ENCODE peak calls at places on chromosome 10, in eight cellular contexts. One of them, this sample, is unnamed.

GRCh38 chr10:100346351-100346764 is 675 bp upstream of the SCD start:
- DNase-seq in CD8-positive, alpha-beta memory T cell: peak; percentile 73
- DNase-seq in left ventricle myocardium inferior: peak; percentile 42
- DNase-seq in colonic mucosa: peak; percentile 79
- DNase-seq in sigmoid colon: peak; percentile 75
- DNase-seq in neuronal stem cell: peak; percentile 88
- DNase-seq in tibial artery: peak; percentile 48
- DNase-seq in GM23338: peak; percentile 89
- DNase-seq in this sample: peak; percentile 29

GRCh38 chr10:100319736-100320135 is 10.3 kb downstream of the PKD2L1 start:
- DNase-seq in colonic mucosa: no peak
- DNase-seq in left ventricle myocardium inferior: no peak
- DNase-seq in sigmoid colon: no peak
- DNase-seq in neuronal stem cell: no peak
- DNase-seq in CD8-positive, alpha-beta memory T cell: no peak
- DNase-seq in GM23338: no peak
- DNase-seq in tibial artery: no peak
- DNase-seq in this sample: no peak

GRCh38 chr10:91974960-91975359 is 51.4 kb downstream of the BTAF1 start:
- DNase-seq in left ventricle myocardium inferior: no peak
- DNase-seq in GM23338: no peak
- DNase-seq in CD8-positive, alpha-beta memory T cell: no peak
- DNase-seq in sigmoid colon: no peak
- DNase-seq in tibial artery: no peak
- DNase-seq in colonic mucosa: no peak
- DNase-seq in neuronal stem cell: no peak
- DNase-seq in this sample: no peak

GRCh38 chr10:69466158-69466490 is 14.9 kb downstream of the TSPAN15 start:
- DNase-seq in tibial artery: no peak
- DNase-seq in sigmoid colon: no peak
- DNase-seq in CD8-positive, alpha-beta memory T cell: no peak
- DNase-seq in GM23338: no peak
- DNase-seq in colonic mucosa: no peak
- DNase-seq in neuronal stem cell: no peak
- DNase-seq in left ventricle myocardium inferior: no peak
- DNase-seq in this sample: no peak

GRCh38 chr10:86666538-86666937 is 1.8 kb upstream of the LDB3 start:
- DNase-seq in GM23338: no peak
- DNase-seq in CD8-positive, alpha-beta memory T cell: no peak
- DNase-seq in colonic mucosa: no peak
- DNase-seq in neuronal stem cell: no peak
- DNase-seq in sigmoid colon: no peak
- DNase-seq in left ventricle myocardium inferior: peak; percentile 76
- DNase-seq in tibial artery: no peak
- DNase-seq in this sample: no peak

GRCh38 chr10:816958-817357 is 114.5 kb downstream of the LARP4B start:
- DNase-seq in CD8-positive, alpha-beta memory T cell: no peak
- DNase-seq in GM23338: no peak
- DNase-seq in tibial artery: no peak
- DNase-seq in neuronal stem cell: no peak
- DNase-seq in sigmoid colon: no peak
- DNase-seq in left ventricle myocardium inferior: peak; percentile 47
- DNase-seq in colonic mucosa: no peak
- DNase-seq in this sample: peak; percentile 54

GRCh38 chr10:27252267-27253000 is 11.8 kb upstream of the ACBD5 start:
- DNase-seq in neuronal stem cell: no peak
- DNase-seq in sigmoid colon: no peak
- DNase-seq in colonic mucosa: peak; percentile 85
- DNase-seq in GM23338: peak; percentile 86
- DNase-seq in tibial artery: peak; percentile 54
- DNase-seq in left ventricle myocardium inferior: peak; percentile 70
- DNase-seq in CD8-positive, alpha-beta memory T cell: peak; percentile 86
- DNase-seq in this sample: peak; percentile 80

GRCh38 chr10:28661035-28661434 is 16.3 kb upstream of the BAMBI start:
- DNase-seq in CD8-positive, alpha-beta memory T cell: no peak
- DNase-seq in GM23338: no peak
- DNase-seq in tibial artery: peak; percentile 29
- DNase-seq in colonic mucosa: no peak
- DNase-seq in sigmoid colon: no peak
- DNase-seq in left ventricle myocardium inferior: no peak
- DNase-seq in neuronal stem cell: no peak
- DNase-seq in this sample: no peak

GRCh38 chr10:80320377-80320776 is 30.9 kb upstream of the MAT1A start:
- DNase-seq in sigmoid colon: no peak
- DNase-seq in neuronal stem cell: no peak
- DNase-seq in colonic mucosa: no peak
- DNase-seq in CD8-positive, alpha-beta memory T cell: no peak
- DNase-seq in left ventricle myocardium inferior: no peak
- DNase-seq in tibial artery: no peak
- DNase-seq in GM23338: no peak
- DNase-seq in this sample: no peak

GRCh38 chr10:113454341-113455061 is 98.4 kb upstream of the HABP2 start:
- DNase-seq in CD8-positive, alpha-beta memory T cell: no peak
- DNase-seq in GM23338: peak; percentile 89
- DNase-seq in left ventricle myocardium inferior: peak; percentile 33
- DNase-seq in colonic mucosa: peak; percentile 71
- DNase-seq in tibial artery: peak; percentile 43
- DNase-seq in sigmoid colon: peak; percentile 69
- DNase-seq in neuronal stem cell: peak; percentile 38
- DNase-seq in this sample: peak; percentile 76

GRCh38 chr10:54010337-54010736 is 790.7 kb downstream of the PCDH15 start:
- DNase-seq in GM23338: no peak
- DNase-seq in CD8-positive, alpha-beta memory T cell: no peak
- DNase-seq in tibial artery: no peak
- DNase-seq in colonic mucosa: no peak
- DNase-seq in neuronal stem cell: no peak
- DNase-seq in sigmoid colon: no peak
- DNase-seq in left ventricle myocardium inferior: no peak
- DNase-seq in this sample: no peak

GRCh38 chr10:110326351-110327032 is 21.8 kb upstream of the SMNDC1 start:
- DNase-seq in neuronal stem cell: no peak
- DNase-seq in sigmoid colon: no peak
- DNase-seq in tibial artery: no peak
- DNase-seq in left ventricle myocardium inferior: no peak
- DNase-seq in CD8-positive, alpha-beta memory T cell: no peak
- DNase-seq in colonic mucosa: no peak
- DNase-seq in GM23338: no peak
- DNase-seq in this sample: no peak

GRCh38 chr10:64116731-64117130 is 595.5 kb downstream of the REEP3 start:
- DNase-seq in left ventricle myocardium inferior: no peak
- DNase-seq in sigmoid colon: no peak
- DNase-seq in colonic mucosa: no peak
- DNase-seq in GM23338: peak; percentile 58
- DNase-seq in CD8-positive, alpha-beta memory T cell: no peak
- DNase-seq in tibial artery: no peak
- DNase-seq in neuronal stem cell: no peak
- DNase-seq in this sample: no peak

GRCh38 chr10:121974535-121975294 is at the start of gene NSMCE4A:
- DNase-seq in tibial artery: peak; percentile 62
- DNase-seq in sigmoid colon: peak; percentile 89
- DNase-seq in colonic mucosa: peak; percentile 77
- DNase-seq in left ventricle myocardium inferior: peak; percentile 81
- DNase-seq in CD8-positive, alpha-beta memory T cell: peak; percentile 74
- DNase-seq in neuronal stem cell: peak; percentile 65
- DNase-seq in GM23338: peak; percentile 91
- DNase-seq in this sample: peak; percentile 79

GRCh38 chr10:5659702-5660528 is 6.5 kb downstream of the ASB13 start:
- DNase-seq in left ventricle myocardium inferior: no peak
- DNase-seq in GM23338: peak; percentile 20
- DNase-seq in CD8-positive, alpha-beta memory T cell: no peak
- DNase-seq in colonic mucosa: peak; percentile 70
- DNase-seq in sigmoid colon: no peak
- DNase-seq in tibial artery: peak; percentile 66
- DNase-seq in neuronal stem cell: no peak
- DNase-seq in this sample: no peak

GRCh38 chr10:28179490-28180099 is 123.3 kb downstream of the MPP7 start:
- DNase-seq in CD8-positive, alpha-beta memory T cell: no peak
- DNase-seq in neuronal stem cell: peak; percentile 50
- DNase-seq in tibial artery: no peak
- DNase-seq in sigmoid colon: no peak
- DNase-seq in GM23338: peak; percentile 80
- DNase-seq in left ventricle myocardium inferior: no peak
- DNase-seq in colonic mucosa: peak; percentile 38
- DNase-seq in this sample: no peak

GRCh38 chr10:129865413-129865812 is 98.7 kb downstream of the EBF3 start:
- DNase-seq in colonic mucosa: no peak
- DNase-seq in GM23338: no peak
- DNase-seq in CD8-positive, alpha-beta memory T cell: peak; percentile 41
- DNase-seq in tibial artery: no peak
- DNase-seq in left ventricle myocardium inferior: no peak
- DNase-seq in neuronal stem cell: no peak
- DNase-seq in sigmoid colon: peak; percentile 50
- DNase-seq in this sample: no peak

GRCh38 chr10:132679640-132680039 is 106.3 kb downstream of the NKX6-2 start:
- DNase-seq in GM23338: no peak
- DNase-seq in left ventricle myocardium inferior: no peak
- DNase-seq in tibial artery: no peak
- DNase-seq in colonic mucosa: no peak
- DNase-seq in sigmoid colon: peak; percentile 12
- DNase-seq in CD8-positive, alpha-beta memory T cell: no peak
- DNase-seq in neuronal stem cell: no peak
- DNase-seq in this sample: no peak

GRCh38 chr10:124736491-124737136 is 7.6 kb downstream of the FAM53B start:
- DNase-seq in colonic mucosa: peak; percentile 91
- DNase-seq in neuronal stem cell: no peak
- DNase-seq in sigmoid colon: peak; percentile 95
- DNase-seq in tibial artery: no peak
- DNase-seq in GM23338: no peak
- DNase-seq in left ventricle myocardium inferior: peak; percentile 88
- DNase-seq in CD8-positive, alpha-beta memory T cell: no peak
- DNase-seq in this sample: peak; percentile 97

GRCh38 chr10:118568327-118568848 is 27.1 kb downstream of the PRLHR start:
- DNase-seq in colonic mucosa: peak; percentile 62
- DNase-seq in sigmoid colon: no peak
- DNase-seq in neuronal stem cell: peak; percentile 71
- DNase-seq in left ventricle myocardium inferior: no peak
- DNase-seq in GM23338: peak; percentile 81
- DNase-seq in CD8-positive, alpha-beta memory T cell: peak; percentile 59
- DNase-seq in tibial artery: no peak
- DNase-seq in this sample: peak; percentile 22

GRCh38 chr10:131400518-131400917 is 89.0 kb upstream of the TCERG1L start:
- DNase-seq in GM23338: no peak
- DNase-seq in colonic mucosa: no peak
- DNase-seq in neuronal stem cell: no peak
- DNase-seq in tibial artery: no peak
- DNase-seq in sigmoid colon: no peak
- DNase-seq in CD8-positive, alpha-beta memory T cell: no peak
- DNase-seq in left ventricle myocardium inferior: no peak
- DNase-seq in this sample: no peak

GRCh38 chr10:11950325-11951018 is 92.1 kb downstream of the UPF2 start:
- DNase-seq in tibial artery: no peak
- DNase-seq in CD8-positive, alpha-beta memory T cell: no peak
- DNase-seq in sigmoid colon: no peak
- DNase-seq in neuronal stem cell: no peak
- DNase-seq in GM23338: no peak
- DNase-seq in left ventricle myocardium inferior: no peak
- DNase-seq in colonic mucosa: no peak
- DNase-seq in this sample: no peak
- H3K4me1 ChIP-seq in tibial artery: no peaks in the 10 kb centered on the region
- H3K4me1 ChIP-seq in CD8-positive, alpha-beta memory T cell: no peaks in the 10 kb centered on the region
- H3K4me1 ChIP-seq in sigmoid colon: no peaks in the 10 kb centered on the region
- H3K4me1 ChIP-seq in neuronal stem cell: peaks cover 2% of the 10 kb centered on the region
- H3K4me1 ChIP-seq in GM23338: peaks cover 4% of the 10 kb centered on the region
- H3K4me1 ChIP-seq in left ventricle myocardium inferior: peaks cover 9% of the 10 kb centered on the region
- H3K4me1 ChIP-seq in colonic mucosa: no peaks in the 10 kb centered on the region
- H3K4me1 ChIP-seq in this sample: no peaks in the 10 kb centered on the region

DNA sequence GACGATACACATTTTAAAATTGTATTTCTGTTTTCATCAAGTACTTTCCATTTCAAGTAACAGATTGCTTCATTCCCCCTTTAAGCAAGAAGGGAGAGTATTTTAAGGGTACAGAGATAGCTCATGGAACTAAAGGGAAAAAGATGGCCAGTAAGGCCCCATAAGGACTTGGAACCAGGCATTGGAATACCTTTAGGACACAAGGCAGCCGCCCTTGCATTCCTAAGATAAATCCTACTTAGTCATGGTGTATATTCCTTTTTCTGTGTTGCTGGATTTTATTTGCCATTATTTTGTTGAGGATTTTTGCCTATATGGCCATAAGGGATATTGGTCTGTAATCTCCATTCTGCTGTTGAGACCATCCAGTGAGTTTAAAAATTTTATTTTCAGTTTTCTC is 49.2 kb downstream of the BTRC start:
- DNase-seq in left ventricle myocardium inferior: no peak
- DNase-seq in sigmoid colon: no peak
- DNase-seq in colonic mucosa: no peak
- DNase-seq in CD8-positive, alpha-beta memory T cell: no peak
- DNase-seq in neuronal stem cell: no peak
- DNase-seq in GM23338: peak; percentile 24
- DNase-seq in tibial artery: no peak
- DNase-seq in this sample: no peak
- H3K4me1 ChIP-seq in left ventricle myocardium inferior: peaks cover 21% of the 10 kb centered on the region
- H3K4me1 ChIP-seq in sigmoid colon: no peaks in the 10 kb centered on the region
- H3K4me1 ChIP-seq in colonic mucosa: no peaks in the 10 kb centered on the region
- H3K4me1 ChIP-seq in CD8-positive, alpha-beta memory T cell: no peaks in the 10 kb centered on the region
- H3K4me1 ChIP-seq in neuronal stem cell: no peaks in the 10 kb centered on the region
- H3K4me1 ChIP-seq in GM23338: no peaks in the 10 kb centered on the region
- H3K4me1 ChIP-seq in tibial artery: no peaks in the 10 kb centered on the region
- H3K4me1 ChIP-seq in this sample: peaks cover 18% of the 10 kb centered on the region

GRCh38 chr10:30231709-30232108 is 117.4 kb downstream of the MTPAP start:
- DNase-seq in left ventricle myocardium inferior: no peak
- DNase-seq in tibial artery: no peak
- DNase-seq in GM23338: no peak
- DNase-seq in CD8-positive, alpha-beta memory T cell: no peak
- DNase-seq in sigmoid colon: no peak
- DNase-seq in colonic mucosa: no peak
- DNase-seq in neuronal stem cell: no peak
- DNase-seq in this sample: no peak
- H3K4me1 ChIP-seq in left ventricle myocardium inferior: peaks cover 21% of the 10 kb centered on the region
- H3K4me1 ChIP-seq in tibial artery: no peaks in the 10 kb centered on the region
- H3K4me1 ChIP-seq in GM23338: no peaks in the 10 kb centered on the region
- H3K4me1 ChIP-seq in CD8-positive, alpha-beta memory T cell: peaks cover 5% of the 10 kb centered on the region
- H3K4me1 ChIP-seq in sigmoid colon: no peaks in the 10 kb centered on the region
- H3K4me1 ChIP-seq in colonic mucosa: no peaks in the 10 kb centered on the region
- H3K4me1 ChIP-seq in neuronal stem cell: no peaks in the 10 kb centered on the region
- H3K4me1 ChIP-seq in this sample: no peaks in the 10 kb centered on the region

DNA sequence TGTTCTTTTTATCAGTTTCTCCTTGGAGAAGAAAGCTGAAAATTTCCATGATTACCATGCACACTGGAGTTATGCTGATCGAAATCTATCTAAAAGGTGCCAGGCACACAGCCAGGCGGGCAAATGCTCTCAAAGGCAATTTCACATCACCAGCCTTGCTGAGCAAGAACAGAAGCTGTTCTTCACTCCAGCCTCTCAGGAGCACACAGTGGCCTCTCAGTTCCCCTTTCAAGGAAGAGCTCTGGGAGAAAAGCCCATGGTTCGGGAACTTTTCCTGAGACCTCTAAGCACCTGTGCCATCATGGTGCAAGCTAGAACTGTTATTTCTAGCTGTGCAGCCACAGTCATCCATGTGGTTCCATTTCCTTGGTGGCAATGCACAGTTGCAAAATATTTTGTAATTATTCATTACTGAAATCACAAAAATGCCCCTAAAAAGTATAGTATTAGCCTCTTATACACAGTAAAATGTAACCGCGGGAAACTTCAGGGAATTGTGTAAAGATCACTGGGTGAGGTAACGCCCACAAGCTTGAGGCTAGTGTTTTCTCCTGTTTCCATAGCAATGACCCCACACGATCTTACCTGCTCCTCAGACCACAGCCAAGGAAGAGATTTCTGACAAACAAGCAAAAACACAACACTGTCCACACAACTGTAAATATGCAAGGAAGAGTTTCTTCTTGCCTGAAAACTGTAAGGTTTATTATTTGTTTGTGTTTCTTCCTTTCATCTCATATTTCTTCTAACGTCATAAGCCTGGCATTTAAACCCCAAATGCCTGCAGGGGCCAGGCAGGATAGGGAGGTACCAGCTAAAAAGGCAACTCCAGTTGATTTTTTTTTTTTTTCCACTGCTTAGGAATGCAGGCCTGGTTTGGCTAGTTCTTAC is 121.2 kb downstream of the FAM107B start:
- DNase-seq in colonic mucosa: peak; percentile 22
- DNase-seq in GM23338: peak; percentile 82
- DNase-seq in neuronal stem cell: peak; percentile 78
- DNase-seq in sigmoid colon: no peak
- DNase-seq in left ventricle myocardium inferior: no peak
- DNase-seq in CD8-positive, alpha-beta memory T cell: peak; percentile 52
- DNase-seq in tibial artery: no peak
- DNase-seq in this sample: peak; percentile 50
- H3K4me1 ChIP-seq in colonic mucosa: peaks cover 2% of the 10 kb centered on the region
- H3K4me1 ChIP-seq in GM23338: peaks cover 16% of the 10 kb centered on the region
- H3K4me1 ChIP-seq in neuronal stem cell: peaks cover 21% of the 10 kb centered on the region
- H3K4me1 ChIP-seq in sigmoid colon: no peaks in the 10 kb centered on the region
- H3K4me1 ChIP-seq in left ventricle myocardium inferior: peaks cover 24% of the 10 kb centered on the region
- H3K4me1 ChIP-seq in CD8-positive, alpha-beta memory T cell: peaks cover 51% of the 10 kb centered on the region
- H3K4me1 ChIP-seq in tibial artery: peaks cover 6% of the 10 kb centered on the region
- H3K4me1 ChIP-seq in this sample: peaks cover 25% of the 10 kb centered on the region